ENCODE peak calls at places on chromosomes 2 and 18, in eight cellular contexts. R, N, C, G, K, L, V and I are unnamed samples. For H3K27me3 and H3K4me1, the result is how much of the 10 kb centered on the place peaks cover.

GRCh38 chr2:66082576-66082975 is 352.3 kb upstream of the MEIS1 start:
- DNase-seq in R (no peak), N (no peak), C (peak), G (no peak), K (no peak), L (no peak), V (no peak), I (no peak)

GRCh38 chr18:70243545-70243944 is 38.1 kb upstream of the RTTN start:
- DNase-seq in R (peak), N (no peak), C (peak), G (no peak), K (peak), L (no peak), V (no peak), I (no peak)

GRCh38 chr18:24964213-24964612 is 387.8 kb downstream of the ZNF521 start:
- DNase-seq in R (no peak), N (no peak), C (peak), G (no peak), K (peak), L (no peak), V (peak), I (no peak)

GRCh38 chr2:234753701-234754100 is 198.1 kb upstream of the SH3BP4 start:
- DNase-seq in R (no peak), N (no peak), C (no peak), G (no peak), K (no peak), L (no peak), V (no peak), I (no peak)

GRCh38 chr2:117845304-117845703 is 30.8 kb downstream of the DDX18 start:
- DNase-seq in R (no peak), N (no peak), C (no peak), G (no peak), K (no peak), L (no peak), V (no peak), I (no peak)

GRCh38 chr18:55665506-55665905 is 77.5 kb upstream of the TCF4 start:
- DNase-seq in R (no peak), N (no peak), C (no peak), G (no peak), K (no peak), L (no peak), V (no peak), I (no peak)

GRCh38 chr2:3138621-3139020 is 239.0 kb downstream of the EIPR1 start:
- DNase-seq in R (no peak), N (no peak), C (no peak), G (no peak), K (no peak), L (no peak), V (no peak), I (no peak)

GRCh38 chr2:71460595-71461303 is 7.4 kb downstream of the DYSF start:
- DNase-seq in R (peak), N (no peak), C (peak), G (no peak), K (peak), L (peak), V (peak), I (no peak)

GRCh38 chr2:236400046-236400574 is 135.9 kb upstream of the ASB18 start:
- DNase-seq in R (no peak), N (no peak), C (no peak), G (no peak), K (no peak), L (no peak), V (no peak), I (no peak)

GRCh38 chr2:39571197-39571731 is 94.5 kb upstream of the TMEM178A start:
- DNase-seq in R (no peak), N (no peak), C (no peak), G (no peak), K (no peak), L (no peak), V (peak), I (no peak)

GRCh38 chr2:72862239-72862988 is 24.8 kb upstream of the SPR start:
- DNase-seq in R (peak), N (peak), C (peak), G (peak), K (peak), L (peak), V (peak), I (peak)

GRCh38 chr2:72863046-72863445 is 24.2 kb upstream of the SPR start:
- DNase-seq in R (no peak), N (no peak), C (peak), G (no peak), K (no peak), L (no peak), V (no peak), I (no peak)

GRCh38 chr2:72864500-72864899 is 22.7 kb upstream of the SPR start:
- DNase-seq in R (peak), N (no peak), C (no peak), G (no peak), K (no peak), L (no peak), V (no peak), I (no peak)

GRCh38 chr2:72859831-72860262 is 27.4 kb upstream of the SPR start:
- DNase-seq in R (peak), N (peak), C (peak), G (no peak), K (peak), L (peak), V (peak), I (peak)
- H3K27me3 ChIP-seq in R (under half), N (under half), C (under half), G (under half), K (under half), L (under half), V (under half), I (under half)

DNA sequence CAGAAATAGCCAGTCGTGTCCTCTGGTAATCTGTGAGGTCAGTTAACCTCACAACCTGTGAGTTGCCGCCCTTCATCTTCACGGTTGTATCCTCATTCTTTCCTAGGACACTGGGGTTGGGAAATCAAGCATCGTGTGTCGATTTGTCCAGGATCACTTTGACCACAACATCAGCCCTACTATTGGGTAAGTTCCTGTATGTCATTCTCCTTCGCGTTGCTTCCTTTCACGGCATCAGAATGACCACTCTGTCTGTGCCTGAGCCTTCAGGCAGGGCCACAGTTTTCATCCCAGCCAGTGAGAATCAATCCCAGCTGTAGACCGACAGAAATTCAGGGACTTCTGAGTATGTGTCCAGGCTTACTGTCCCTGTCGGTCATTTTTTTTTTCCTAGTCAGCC is 67.1 kb downstream of the RAB31 start:
- DNase-seq in R (no peak), N (no peak), C (no peak), G (no peak), K (no peak), L (no peak), V (no peak), I (no peak)
- H3K4me1 ChIP-seq in R (under half), N (under half), C (under half), G (under half), K (under half), L (under half), V (under half), I (under half)

GRCh38 chr2:237486334-237486818 is 675 bp upstream of the MLPH start:
- DNase-seq in R (no peak), N (no peak), C (peak), G (no peak), K (no peak), L (no peak), V (no peak), I (no peak)
- H3K4me3 ChIP-seq in R (no peak), N (peak), C (peak), G (peak), K (no peak), L (peak), V (peak), I (peak)

GRCh38 chr2:136323935-136324334 is 206.0 kb upstream of the CXCR4 start:
- DNase-seq in R (no peak), N (no peak), C (no peak), G (no peak), K (no peak), L (no peak), V (no peak), I (no peak)
- H3K27me3 ChIP-seq in R (under half), N (under half), C (under half), G (under half), K (under half), L (under half), V (under half), I (under half)

DNA sequence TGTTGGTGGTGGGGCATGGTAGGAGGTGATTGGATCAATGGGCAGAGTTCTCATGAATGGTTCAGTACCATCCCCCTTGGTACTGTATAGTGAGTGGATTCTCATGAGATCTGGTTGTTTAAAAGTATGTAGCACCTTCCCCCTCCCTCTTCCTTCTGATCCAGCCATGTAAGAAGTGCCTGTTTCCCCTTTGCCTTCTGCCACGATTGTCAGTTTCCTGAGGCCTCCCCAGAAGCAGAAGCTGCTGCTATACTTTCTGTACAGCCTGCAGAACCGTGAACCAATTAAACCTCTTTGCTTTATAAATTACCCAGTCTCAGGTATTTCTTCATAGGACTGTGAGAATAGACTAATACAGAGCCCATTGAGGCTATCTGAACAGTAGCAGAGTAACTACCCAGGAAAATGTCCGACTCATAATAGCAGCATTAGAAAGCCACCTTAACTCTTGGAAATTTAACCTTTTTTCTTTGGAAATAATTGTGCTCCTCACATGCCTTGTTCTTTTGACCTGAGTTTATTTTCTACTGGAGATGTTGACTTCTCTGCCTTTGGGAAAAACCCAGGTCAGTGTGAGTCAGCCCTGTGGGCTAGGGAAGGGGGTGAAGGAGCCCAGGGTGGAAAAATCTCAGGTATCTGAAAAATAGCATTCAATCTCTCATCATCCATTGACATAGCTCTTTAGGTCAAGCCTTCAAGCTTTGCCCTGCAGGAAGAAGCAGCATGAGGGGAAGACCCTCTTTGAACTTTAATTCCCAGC is 18.1 kb downstream of the CYP1B1 start:
- DNase-seq in R (no peak), N (no peak), C (no peak), G (no peak), K (no peak), L (no peak), V (no peak), I (no peak)
- H3K4me1 ChIP-seq in R (under half), N (under half), C (under half), G (under half), K (under half), L (under half), V (under half), I (under half)

DNA sequence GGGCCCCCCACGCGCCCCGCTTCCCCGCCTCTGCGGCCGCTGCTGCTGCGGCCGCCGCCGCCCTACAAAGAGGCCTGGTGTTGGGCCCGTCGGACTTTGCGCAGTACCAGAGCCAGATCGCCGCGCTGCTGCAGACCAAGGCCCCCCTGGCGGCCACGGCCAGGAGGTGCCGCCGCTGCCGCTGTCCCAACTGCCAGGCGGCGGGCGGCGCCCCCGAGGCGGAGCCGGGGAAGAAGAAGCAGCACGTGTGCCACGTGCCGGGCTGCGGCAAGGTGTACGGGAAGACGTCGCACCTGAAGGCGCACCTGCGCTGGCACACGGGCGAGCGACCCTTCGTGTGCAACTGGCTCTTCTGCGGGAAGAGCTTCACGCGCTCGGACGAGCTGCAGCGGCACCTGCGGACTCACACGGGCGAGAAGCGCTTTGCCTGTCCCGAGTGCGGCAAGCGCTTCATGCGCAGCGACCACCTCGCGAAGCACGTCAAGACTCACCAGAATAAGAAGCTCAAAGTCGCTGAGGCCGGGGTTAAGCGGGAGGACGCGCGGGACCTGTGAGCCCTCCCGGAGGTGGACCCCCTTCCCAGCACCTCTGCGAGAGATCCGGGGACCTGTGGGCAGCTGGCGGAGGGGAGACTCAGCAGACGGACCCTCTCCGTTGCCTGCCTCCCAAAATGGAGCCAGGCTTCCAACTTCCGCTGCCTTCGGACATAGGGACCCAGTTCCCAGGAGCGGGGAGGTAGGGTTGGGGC is 1.9 kb downstream of the SP5 start:
- DNase-seq in R (peak), N (peak), C (peak), G (peak), K (no peak), L (no peak), V (no peak), I (no peak)
- H3K4me3 ChIP-seq in R (no peak), N (peak), C (peak), G (peak), K (no peak), L (peak), V (peak), I (no peak)

GRCh38 chr2:239745790-239746308 is 279.3 kb downstream of the NDUFA10 start:
- DNase-seq in R (no peak), N (no peak), C (peak), G (no peak), K (no peak), L (no peak), V (no peak), I (no peak)
- H3K27me3 ChIP-seq in R (under half), N (under half), C (under half), G (under half), K (under half), L (under half), V (under half), I (under half)

DNA sequence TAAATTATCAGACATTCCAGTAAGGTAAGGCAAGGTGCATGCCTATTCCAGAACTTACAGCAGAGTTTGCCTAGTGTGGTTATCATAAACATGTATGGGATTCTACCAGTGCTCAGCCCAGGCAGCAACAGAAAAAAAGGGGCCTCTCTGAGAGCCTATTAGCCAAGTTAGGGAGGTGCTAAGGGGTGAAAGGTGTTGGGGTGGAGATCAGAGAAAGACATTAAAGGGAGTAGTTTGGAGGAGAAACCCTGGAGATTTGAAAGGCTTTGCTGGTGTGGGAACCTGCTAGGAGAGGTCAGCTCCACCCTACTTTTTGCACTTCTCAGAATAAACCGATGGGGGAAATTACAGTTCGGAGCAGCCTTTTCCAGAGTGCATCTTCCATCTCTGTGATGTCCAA is 2.9 kb downstream of the ARPC2 start:
- DNase-seq in R (no peak), N (no peak), C (no peak), G (no peak), K (no peak), L (no peak), V (no peak), I (no peak)
- H3K4me1 ChIP-seq in R (half or more), N (under half), C (under half), G (half or more), K (under half), L (under half), V (half or more), I (under half)